ENCODE peak calls at places on chromosomes 7 and 10, in eight cellular contexts. B is NCI-H2081; G is activated CD8-positive, alpha-beta memory T cell treated with anti-CD3 and anti-CD28 coated beads, Interleukin-2, amount 50 U/mL, for 48 hours; I is fibroblast of lung; K is fibroblast of pulmonary artery; R is activated CD8-positive, alpha-beta T cell treated with anti-CD3 and anti-CD28 coated beads, Interleukin-2, amount 10 ng/mL, durations not matched to agents 7 days and 5 days; N is NCI-H748 treated with DMSO at 0.1 percent for 48 hours; Q is AG10803. U is an unnamed sample.

GRCh38 chr7:142854505-142855400 is at the start of gene EPHB6:
- DNase-seq in B (peak), G (peak), I (peak), K (peak), R (peak), N (peak), Q (peak), U (peak)

GRCh38 chr10:80471009-80471408 is 16.9 kb downstream of the TSPAN14 start:
- DNase-seq in B (no peak), G (no peak), I (no peak), K (no peak), R (no peak), N (no peak), Q (no peak), U (no peak)

GRCh38 chr10:79038841-79039201 is 29.9 kb upstream of the ZMIZ1 start:
- DNase-seq in B (no peak), G (no peak), I (peak), K (no peak), R (no peak), N (no peak), Q (peak), U (no peak)

GRCh38 chr7:82413237-82413636 is 30.3 kb downstream of the CACNA2D1 start:
- DNase-seq in B (no peak), G (no peak), I (no peak), K (peak), R (no peak), N (no peak), Q (peak), U (no peak)

GRCh38 chr10:18399158-18399557 is 252.2 kb downstream of the NSUN6 start:
- DNase-seq in B (no peak), G (no peak), I (no peak), K (no peak), R (no peak), N (no peak), Q (no peak), U (no peak)

GRCh38 chr7:134552105-134552504 is 3.2 kb downstream of the AKR1B15 start:
- DNase-seq in B (no peak), G (no peak), I (peak), K (peak), R (no peak), N (no peak), Q (no peak), U (no peak)

GRCh38 chr10:26439436-26440090 is 1.4 kb downstream of the APBB1IP start:
- DNase-seq in B (no peak), G (no peak), I (no peak), K (no peak), R (peak), N (no peak), Q (peak), U (no peak)

GRCh38 chr10:2994562-2994961 is 72.8 kb upstream of the PFKP start:
- DNase-seq in B (no peak), G (no peak), I (no peak), K (no peak), R (no peak), N (no peak), Q (peak), U (no peak)

GRCh38 chr7:46146454-46147255 is 225.6 kb upstream of the IGFBP3 start:
- DNase-seq in B (no peak), G (no peak), I (peak), K (peak), R (no peak), N (no peak), Q (peak), U (no peak)

GRCh38 chr7:128094686-128095085 is 63.4 kb upstream of the LRRC4 start:
- DNase-seq in B (no peak), G (no peak), I (no peak), K (no peak), R (no peak), N (no peak), Q (no peak), U (no peak)

GRCh38 chr10:124667425-124668130 is 76.6 kb downstream of the FAM53B start:
- DNase-seq in B (no peak), G (no peak), I (no peak), K (no peak), R (no peak), N (no peak), Q (no peak), U (no peak)

GRCh38 chr10:116385994-116386809 is 41.4 kb upstream of the PNLIPRP3 start:
- DNase-seq in B (no peak), G (no peak), I (peak), K (peak), R (no peak), N (no peak), Q (peak), U (peak)

GRCh38 chr10:58107506-58107905 is 160.2 kb downstream of the IPMK start:
- DNase-seq in B (no peak), G (no peak), I (peak), K (peak), R (no peak), N (no peak), Q (peak), U (no peak)

GRCh38 chr7:90720970-90721768 is 125.0 kb downstream of the CDK14 start:
- DNase-seq in B (no peak), G (no peak), I (peak), K (peak), R (no peak), N (no peak), Q (peak), U (no peak)

GRCh38 chr10:45640049-45640448 is 32.5 kb downstream of the ZFAND4 start:
- DNase-seq in B (no peak), G (no peak), I (no peak), K (no peak), R (no peak), N (no peak), Q (no peak), U (no peak)

U was measured in neural crest cell.